ENCODE peak calls at places on chromosomes 7 and 10, in four cellular contexts. B, K, U and G are unnamed samples.

GRCh38 chr10:79241990-79242619 is 105.2 kb upstream of the PPIF start:
- DNase-seq in K (peak), B (peak), U (peak), G (peak)

GRCh38 chr10:127977368-127978009 is 70.6 kb downstream of the PTPRE start:
- DNase-seq in B (no peak), K (peak), U (no peak), G (no peak)

GRCh38 chr7:1943933-1944618 is 274.0 kb downstream of the ELFN1 start:
- DNase-seq in B (no peak), U (peak), K (no peak), G (no peak)

GRCh38 chr7:129557686-129558481 is 53.6 kb upstream of the NRF1 start:
- DNase-seq in K (no peak), B (no peak), U (no peak), G (no peak)

GRCh38 chr7:133794490-133794889 is 332.6 kb upstream of the LRGUK start:
- DNase-seq in B (no peak), U (no peak), K (no peak), G (no peak)

GRCh38 chr10:35916791-35917190 is 274.7 kb upstream of the FZD8 start:
- DNase-seq in U (no peak), K (no peak), B (no peak), G (no peak)

GRCh38 chr10:80104066-80104926 is 25.8 kb downstream of the TMEM254 start:
- DNase-seq in K (peak), B (no peak), U (peak), G (no peak)

GRCh38 chr10:2963889-2964631 is 103.3 kb upstream of the PFKP start:
- DNase-seq in K (no peak), U (no peak), B (no peak), G (no peak)

GRCh38 chr7:105261689-105262088 is 127.0 kb downstream of the SRPK2 start:
- DNase-seq in K (no peak), B (no peak), U (no peak), G (no peak)

GRCh38 chr10:42936580-42936979 is 140.3 kb upstream of the RET start:
- DNase-seq in K (no peak), U (no peak), B (no peak), G (no peak)

GRCh38 chr10:129963831-129964501 is at the start of gene EBF3:
- DNase-seq in U (no peak), K (peak), B (peak), G (peak)

GRCh38 chr10:22666287-22667092 is 47.9 kb downstream of the PIP4K2A start:
- DNase-seq in B (peak), U (peak), K (peak), G (no peak)

GRCh38 chr7:143300959-143301617 is 12.9 kb downstream of the CASP2 start:
- DNase-seq in B (no peak), K (no peak), U (no peak), G (no peak)

GRCh38 chr7:1100886-1101579 is 13.1 kb downstream of the GPER1 start:
- DNase-seq in U (no peak), B (no peak), K (no peak), G (no peak)

GRCh38 chr7:50306491-50307367 is 2.2 kb downstream of the IKZF1 start:
- DNase-seq in K (peak), B (no peak), U (peak), G (no peak)

GRCh38 chr7:155843426-155844018 is 31.3 kb upstream of the SHH start:
- DNase-seq in K (no peak), B (no peak), U (no peak), G (no peak)

GRCh38 chr10:73581912-73582311 is 9.2 kb downstream of the USP54 start:
- DNase-seq in K (no peak), B (no peak), U (no peak), G (no peak)

GRCh38 chr7:50994753-50995319 is 212.1 kb upstream of the GRB10 start:
- DNase-seq in U (no peak), B (no peak), K (no peak), G (no peak)